ENCODE peak calls at places on chromosomes 3 and 15, in four cellular contexts. One of them, this sample, is unnamed.
A peak's percentile ranks its signal among the peaks of the same experiment; 100 is the strongest.

GRCh38 chr3:106813742-106814141 is 563.5 kb upstream of the CCDC54 start:
- DNase-seq in esophagus squamous epithelium: no peak
- DNase-seq in ovary: no peak
- DNase-seq in suprapubic skin: no peak
- DNase-seq in this sample: no peak

GRCh38 chr3:185460719-185461350 is 38.0 kb downstream of the TMEM41A start:
- DNase-seq in ovary: no peak
- DNase-seq in esophagus squamous epithelium: no peak
- DNase-seq in suprapubic skin: no peak
- DNase-seq in this sample: no peak

GRCh38 chr3:114498779-114499370 is 205.0 kb downstream of the TIGIT start:
- DNase-seq in suprapubic skin: no peak
- DNase-seq in esophagus squamous epithelium: no peak
- DNase-seq in ovary: no peak
- DNase-seq in this sample: no peak

GRCh38 chr3:193714523-193715137 is 121.6 kb downstream of the OPA1 start:
- DNase-seq in esophagus squamous epithelium: no peak
- DNase-seq in suprapubic skin: no peak
- DNase-seq in ovary: no peak
- DNase-seq in this sample: no peak

GRCh38 chr3:183274609-183275008 is 21.6 kb downstream of the B3GNT5 start:
- DNase-seq in ovary: no peak
- DNase-seq in esophagus squamous epithelium: no peak
- DNase-seq in suprapubic skin: no peak
- DNase-seq in this sample: no peak

GRCh38 chr3:15645740-15646490 is 44.4 kb downstream of the BTD start:
- DNase-seq in ovary: no peak
- DNase-seq in suprapubic skin: peak; percentile 82
- DNase-seq in esophagus squamous epithelium: no peak
- DNase-seq in this sample: no peak

GRCh38 chr3:149415484-149415883 is 38.0 kb upstream of the TM4SF1 start:
- DNase-seq in ovary: no peak
- DNase-seq in esophagus squamous epithelium: no peak
- DNase-seq in suprapubic skin: no peak
- DNase-seq in this sample: no peak

GRCh38 chr3:25532763-25533162 is 104.7 kb downstream of the RARB start:
- DNase-seq in ovary: no peak
- DNase-seq in esophagus squamous epithelium: no peak
- DNase-seq in suprapubic skin: no peak
- DNase-seq in this sample: no peak

GRCh38 chr3:52710512-52710911 is 4.6 kb downstream of the SPCS1 start:
- DNase-seq in esophagus squamous epithelium: no peak
- DNase-seq in ovary: no peak
- DNase-seq in suprapubic skin: no peak
- DNase-seq in this sample: no peak

GRCh38 chr3:57110797-57111196 is 50.3 kb downstream of the SPATA12 start:
- DNase-seq in esophagus squamous epithelium: no peak
- DNase-seq in ovary: no peak
- DNase-seq in suprapubic skin: no peak
- DNase-seq in this sample: no peak

GRCh38 chr3:146421814-146422748 is 47.3 kb downstream of the PLSCR2 start:
- DNase-seq in esophagus squamous epithelium: no peak
- DNase-seq in suprapubic skin: no peak
- DNase-seq in ovary: no peak
- DNase-seq in this sample: no peak

GRCh38 chr15:89377042-89377841 is 42.6 kb upstream of the POLG start:
- DNase-seq in suprapubic skin: no peak
- DNase-seq in ovary: no peak
- DNase-seq in esophagus squamous epithelium: no peak
- DNase-seq in this sample: no peak

GRCh38 chr3:9794400-9794799 is 1.5 kb downstream of the ARPC4 start:
- DNase-seq in ovary: no peak
- DNase-seq in suprapubic skin: no peak
- DNase-seq in esophagus squamous epithelium: no peak
- DNase-seq in this sample: no peak

GRCh38 chr3:9793161-9793781 is 389 bp downstream of the ARPC4 start:
- DNase-seq in suprapubic skin: no peak
- DNase-seq in ovary: no peak
- DNase-seq in esophagus squamous epithelium: no peak
- DNase-seq in this sample: no peak

GRCh38 chr3:9792405-9793160 is at the start of the genes ARPC4 and TADA3:
- DNase-seq in esophagus squamous epithelium: peak; percentile 77
- DNase-seq in ovary: peak; percentile 94
- DNase-seq in suprapubic skin: peak; percentile 96
- DNase-seq in this sample: peak; percentile 87

GRCh38 chr3:9791790-9792404 is 376 bp downstream of the TADA3 start:
- DNase-seq in esophagus squamous epithelium: no peak
- DNase-seq in ovary: no peak
- DNase-seq in suprapubic skin: no peak
- DNase-seq in this sample: no peak

DNA sequence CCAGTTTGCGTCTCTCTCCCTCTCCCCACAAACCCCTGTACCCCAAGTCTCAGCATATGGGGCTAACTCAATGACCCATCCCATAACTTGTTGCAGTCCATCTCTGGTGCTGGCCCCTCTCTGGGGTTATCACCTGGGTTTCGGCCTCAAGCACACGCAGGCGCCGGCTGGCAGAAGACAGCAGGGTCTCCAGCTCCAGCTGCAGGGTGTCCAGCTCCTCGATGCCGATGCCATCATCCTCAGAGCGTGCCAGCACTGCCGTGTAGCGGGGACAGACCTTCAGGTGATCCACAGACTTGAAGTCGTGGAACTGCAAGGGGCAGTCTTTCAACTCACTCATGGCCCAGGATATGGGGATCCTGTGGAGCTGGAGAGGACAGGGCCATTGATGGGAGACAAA is 1.1 kb downstream of the TADA3 start:
- DNase-seq in esophagus squamous epithelium: no peak
- DNase-seq in suprapubic skin: no peak
- DNase-seq in ovary: no peak
- DNase-seq in this sample: no peak
- TF ChIP-seq POLR2A in esophagus squamous epithelium: no peak
- TF ChIP-seq POLR2A in suprapubic skin: no peak
- TF ChIP-seq POLR2A in ovary: no peak
- TF ChIP-seq POLR2A in this sample: no peak

DNA sequence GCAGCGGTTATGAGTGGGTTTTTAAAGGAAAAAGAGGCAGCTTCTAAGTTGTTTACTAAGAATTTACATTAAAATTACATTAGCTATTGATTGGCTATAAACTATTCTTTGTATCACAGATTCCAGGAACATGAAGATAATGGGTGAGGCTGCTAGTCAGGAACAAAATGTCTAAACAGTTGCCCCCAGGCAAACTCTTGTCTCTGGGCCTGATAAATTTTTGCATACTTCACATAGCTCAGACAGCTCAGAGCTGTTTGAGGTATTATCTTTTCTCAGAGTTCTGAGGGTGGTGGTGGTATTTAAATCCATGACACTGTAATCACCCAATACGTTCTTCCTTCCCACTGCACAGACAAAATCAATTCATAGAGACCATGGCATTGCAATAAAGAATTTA is 2.1 kb upstream of the HACD2 start:
- DNase-seq in suprapubic skin: no peak
- DNase-seq in esophagus squamous epithelium: no peak
- DNase-seq in ovary: no peak
- DNase-seq in this sample: no peak
- H3K4me3 ChIP-seq in suprapubic skin: no peak overlapping the region
- H3K4me3 ChIP-seq in esophagus squamous epithelium: no peak overlapping the region
- H3K4me3 ChIP-seq in ovary: no peak overlapping the region
- H3K4me3 ChIP-seq in this sample: no peak overlapping the region

DNA sequence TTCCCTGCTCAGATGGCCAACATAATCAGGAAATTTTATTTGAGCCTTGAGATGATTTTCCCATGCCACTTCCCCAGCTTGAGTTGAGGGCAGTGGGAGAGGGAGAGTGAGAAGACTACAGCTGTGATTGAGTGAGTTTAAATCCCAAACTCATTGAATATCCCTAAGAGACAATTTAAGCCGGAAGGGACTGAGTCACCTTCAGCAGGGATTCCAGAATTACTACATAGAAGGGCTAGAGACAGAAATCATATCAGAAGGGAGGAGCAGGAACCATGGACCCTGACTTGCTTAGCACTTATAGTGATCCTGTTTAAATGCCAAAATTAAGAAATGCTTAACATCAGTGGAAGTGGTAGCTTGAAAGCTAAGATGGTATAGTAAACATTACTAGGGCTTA is 312.2 kb upstream of the SLCO3A1 start:
- DNase-seq in ovary: no peak
- DNase-seq in suprapubic skin: no peak
- DNase-seq in esophagus squamous epithelium: no peak
- DNase-seq in this sample: no peak
- H3K36me3 ChIP-seq in ovary: no peaks in the 10 kb centered on the region
- H3K36me3 ChIP-seq in suprapubic skin: no peaks in the 10 kb centered on the region
- H3K36me3 ChIP-seq in esophagus squamous epithelium: no peaks in the 10 kb centered on the region
- H3K36me3 ChIP-seq in this sample: no peaks in the 10 kb centered on the region

DNA sequence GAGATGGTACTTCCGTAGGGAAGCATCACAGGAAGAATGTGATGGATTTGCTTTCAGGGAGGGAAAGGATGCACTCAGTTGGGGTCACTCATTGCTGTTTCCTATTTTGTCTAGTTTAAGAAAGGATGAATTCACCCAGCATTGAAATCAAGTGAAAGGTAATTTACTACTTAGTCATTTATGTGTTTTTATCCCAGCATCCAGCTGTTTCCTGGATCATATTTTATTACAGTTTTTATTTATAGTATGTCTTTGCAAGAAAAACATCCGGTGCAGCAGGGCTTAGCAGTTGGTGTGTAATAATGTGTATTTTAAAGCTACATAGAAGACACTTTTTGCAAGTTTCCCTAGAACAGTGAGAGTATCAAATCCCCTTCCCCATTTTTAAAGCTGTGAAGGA is 37.4 kb upstream of the GOLGA8B start:
- DNase-seq in suprapubic skin: no peak
- DNase-seq in ovary: no peak
- DNase-seq in esophagus squamous epithelium: no peak
- DNase-seq in this sample: no peak
- TF ChIP-seq POLR2A in suprapubic skin: no peak
- TF ChIP-seq POLR2A in ovary: no peak
- TF ChIP-seq POLR2A in esophagus squamous epithelium: no peak
- TF ChIP-seq POLR2A in this sample: no peak

This sample was measured in breast epithelium.